ENCODE peak calls at places on chromosomes 13 and 19, in four cellular contexts. B is OCI-LY7, Y is transverse colon, H is fibroblast of pulmonary artery. A is an unnamed sample.

GRCh38 chr19:14103310-14103709 is 12.8 kb upstream of the SAMD1 start:
- DNase-seq in H (no peak), B (no peak), Y (no peak), A (no peak)

GRCh38 chr19:44770550-44771257 is 7.0 kb upstream of the CBLC start:
- DNase-seq in B (peak), Y (peak), H (peak), A (peak)

GRCh38 chr13:24104723-24105122 is 55.8 kb upstream of the SPATA13 start:
- DNase-seq in Y (no peak), B (peak), H (no peak), A (no peak)

GRCh38 chr13:25525884-25526283 is 154.1 kb downstream of the ATP8A2 start:
- DNase-seq in B (no peak), Y (no peak), H (no peak), A (no peak)

GRCh38 chr13:19567820-19568534 is 6.6 kb upstream of the TPTE2 start:
- DNase-seq in H (no peak), B (no peak), Y (no peak), A (no peak)

GRCh38 chr19:452829-453228 is 8.0 kb downstream of the SHC2 start:
- DNase-seq in B (no peak), Y (no peak), H (no peak), A (no peak)

GRCh38 chr13:48808689-48809088 is 155.0 kb downstream of the CYSLTR2 start:
- DNase-seq in B (no peak), H (peak), Y (no peak), A (no peak)

GRCh38 chr19:30664358-30665058 is 292.3 kb downstream of the ZNF536 start:
- DNase-seq in B (peak), Y (no peak), H (no peak), A (peak)

GRCh38 chr13:47835470-47836228 is 165.4 kb downstream of the SUCLA2 start:
- DNase-seq in Y (no peak), H (no peak), B (peak), A (no peak)

DNA sequence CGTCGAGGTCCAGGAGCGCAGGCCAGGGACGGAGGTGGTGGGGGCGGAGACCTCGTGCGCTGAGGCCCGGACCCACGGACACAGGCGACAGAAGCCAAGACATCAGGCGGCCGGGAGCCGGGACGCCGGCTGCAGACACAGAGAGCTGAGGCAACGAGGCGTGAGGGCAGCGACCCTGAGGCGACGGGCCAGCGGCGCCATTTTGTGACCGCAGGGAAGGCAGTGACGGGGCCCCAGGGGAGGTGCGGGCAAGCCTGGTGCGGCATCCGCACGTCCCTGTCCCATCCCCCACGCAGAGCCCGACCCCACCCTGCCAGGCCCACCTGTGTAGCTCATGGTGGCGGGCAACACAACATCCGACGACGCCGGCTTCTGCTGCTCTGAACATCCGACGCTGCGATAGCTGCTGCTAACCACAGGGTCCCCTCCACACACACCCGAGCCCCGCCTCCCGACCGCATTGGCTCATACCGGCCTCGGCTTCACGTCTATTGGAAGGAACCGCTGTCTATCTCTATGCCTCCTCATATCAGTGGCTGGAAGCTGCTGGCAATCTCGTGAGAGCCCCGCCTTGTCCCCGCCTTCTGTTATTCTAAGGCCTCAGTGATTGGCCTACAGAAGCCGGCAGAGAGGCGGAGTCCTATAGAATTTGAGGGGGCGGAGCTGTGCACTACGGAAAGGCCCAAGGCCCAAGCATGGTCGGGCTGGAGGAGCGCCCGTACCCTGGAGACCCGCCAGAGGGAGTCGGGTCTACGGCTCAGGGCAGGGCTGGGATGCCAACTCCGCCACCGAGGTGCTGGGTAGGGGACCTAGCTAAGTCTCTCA is at the start of gene AKAP8L:
- DNase-seq in Y (peak), H (peak), B (peak), A (peak)
- TF ChIP-seq CTCF in Y (peak), H (peak), B (peak), A (peak)

DNA sequence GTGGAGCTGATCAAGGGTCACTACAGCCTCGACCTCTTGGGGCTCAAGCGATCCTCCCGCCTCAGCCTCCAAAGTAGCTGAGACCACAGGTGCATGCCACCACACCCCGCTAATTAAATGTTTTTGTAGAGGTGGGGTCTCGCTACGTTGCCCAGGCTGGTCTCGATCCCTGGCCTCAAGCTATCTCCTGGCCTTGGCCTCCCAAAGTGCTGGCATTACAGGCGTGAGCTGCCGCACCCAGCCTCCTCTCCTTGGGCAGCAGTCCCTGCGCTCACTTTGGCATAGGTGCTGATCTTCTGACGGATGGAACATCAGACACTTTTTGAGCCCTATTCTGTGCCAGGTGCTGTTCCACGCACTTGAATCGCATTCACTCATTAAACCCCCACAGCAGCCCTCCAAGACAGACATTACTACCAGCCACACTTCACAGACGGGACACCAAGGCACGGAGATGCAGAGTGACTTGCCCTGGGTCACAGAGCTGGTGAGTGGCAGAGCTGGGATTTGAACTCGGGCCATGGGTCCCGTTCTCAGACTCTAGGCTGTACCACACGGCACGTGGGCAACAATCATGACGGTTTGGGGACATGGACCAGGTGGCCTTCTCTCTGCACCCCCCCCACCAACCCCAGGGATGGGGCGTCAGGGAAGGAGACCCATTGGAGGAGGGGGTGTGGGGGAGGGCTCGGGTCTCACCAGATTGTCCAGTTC is 3.2 kb downstream of the MEIS3 start:
- DNase-seq in B (no peak), H (no peak), Y (no peak), A (no peak)
- H3K4me3 ChIP-seq in B (no peak), H (no peak), Y (no peak), A (no peak)

GRCh38 chr13:44978328-44978727 is 10.9 kb downstream of the NUFIP1 start:
- DNase-seq in B (no peak), Y (no peak), H (no peak), A (no peak)
- TF ChIP-seq CTCF in B (peak), Y (no peak), H (no peak), A (no peak)

DNA sequence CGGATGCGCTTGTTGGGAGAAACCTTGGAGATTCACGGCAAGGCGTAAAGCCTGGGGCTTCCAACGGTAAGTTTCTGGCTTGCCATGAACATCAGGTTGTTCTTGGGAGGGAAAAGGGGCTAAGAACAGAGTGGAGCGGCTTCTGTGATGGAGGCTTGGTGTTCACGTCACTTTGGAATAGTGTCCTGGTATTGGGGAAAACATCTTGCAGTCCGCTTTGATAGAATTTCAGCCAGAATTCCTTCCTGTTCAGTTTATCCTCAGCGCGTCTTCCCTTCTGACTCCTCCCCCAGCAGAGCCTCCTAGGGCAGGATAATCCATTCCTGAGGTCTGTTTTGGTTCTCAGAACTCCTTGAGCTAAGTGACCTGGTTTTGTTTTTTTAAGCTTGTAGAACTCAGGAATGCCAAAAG is 2.0 kb downstream of the KCTD15 start:
- DNase-seq in H (peak), Y (no peak), B (no peak), A (no peak)
- H3K4me3 ChIP-seq in H (peak), Y (peak), B (no peak), A (no peak)

GRCh38 chr19:57578487-57579205 is at the start of gene ZNF416:
- DNase-seq in H (peak), Y (peak), B (peak), A (peak)
- TF ChIP-seq CTCF in H (peak), Y (no peak), B (peak), A (peak)

A was measured in LNCaP clone FGC.